ENCODE peak calls at places on chromosomes 11 and 22, in seven cellular contexts. One of them, this sample, is unnamed.
A peak's percentile ranks its signal among the peaks of the same experiment; 100 is the strongest.

GRCh38 chr11:105000167-105000566 is 22.8 kb downstream of the CASP5 start:
- DNase-seq in bronchial epithelial cell: no peak
- DNase-seq in activated CD4-positive, alpha-beta T cell treated with anti-CD3 and anti-CD28 coated beads, Interleukin-2, amount 10 ng/mL, durations not matched to agents 7 days and 5 days: no peak
- DNase-seq in psoas muscle: no peak
- DNase-seq in stimulated activated naive B cell treated with anti-CD40 and anti-IgM and Interleukin-4, amounts not matched to agents 10 μg/mL and 1 μg/mL and 100 μg/mL, for 72 hours: no peak
- DNase-seq in WTC11: peak; percentile 20
- DNase-seq in dermis blood vessel endothelial cell: peak; percentile 1
- DNase-seq in this sample: no peak

GRCh38 chr22:22071455-22071854 is 88.9 kb upstream of the TOP3B start:
- DNase-seq in WTC11: no peak
- DNase-seq in dermis blood vessel endothelial cell: no peak
- DNase-seq in bronchial epithelial cell: no peak
- DNase-seq in stimulated activated naive B cell treated with anti-CD40 and anti-IgM and Interleukin-4, amounts not matched to agents 10 μg/mL and 1 μg/mL and 100 μg/mL, for 72 hours: no peak
- DNase-seq in activated CD4-positive, alpha-beta T cell treated with anti-CD3 and anti-CD28 coated beads, Interleukin-2, amount 10 ng/mL, durations not matched to agents 7 days and 5 days: no peak
- DNase-seq in psoas muscle: no peak
- DNase-seq in this sample: no peak

GRCh38 chr11:119152604-119153003 is 3.8 kb downstream of the ABCG4 start:
- DNase-seq in WTC11: no peak
- DNase-seq in activated CD4-positive, alpha-beta T cell treated with anti-CD3 and anti-CD28 coated beads, Interleukin-2, amount 10 ng/mL, durations not matched to agents 7 days and 5 days: no peak
- DNase-seq in dermis blood vessel endothelial cell: no peak
- DNase-seq in psoas muscle: no peak
- DNase-seq in bronchial epithelial cell: no peak
- DNase-seq in stimulated activated naive B cell treated with anti-CD40 and anti-IgM and Interleukin-4, amounts not matched to agents 10 μg/mL and 1 μg/mL and 100 μg/mL, for 72 hours: no peak
- DNase-seq in this sample: no peak

GRCh38 chr22:46432164-46433068 is 96.9 kb downstream of the TRMU start:
- DNase-seq in stimulated activated naive B cell treated with anti-CD40 and anti-IgM and Interleukin-4, amounts not matched to agents 10 μg/mL and 1 μg/mL and 100 μg/mL, for 72 hours: peak; percentile 28
- DNase-seq in psoas muscle: no peak
- DNase-seq in activated CD4-positive, alpha-beta T cell treated with anti-CD3 and anti-CD28 coated beads, Interleukin-2, amount 10 ng/mL, durations not matched to agents 7 days and 5 days: peak; percentile 74
- DNase-seq in dermis blood vessel endothelial cell: peak; percentile 5
- DNase-seq in bronchial epithelial cell: no peak
- DNase-seq in WTC11: no peak
- DNase-seq in this sample: no peak

GRCh38 chr11:47512701-47513100 is 40.2 kb downstream of the CELF1 start:
- DNase-seq in dermis blood vessel endothelial cell: no peak
- DNase-seq in bronchial epithelial cell: no peak
- DNase-seq in WTC11: no peak
- DNase-seq in stimulated activated naive B cell treated with anti-CD40 and anti-IgM and Interleukin-4, amounts not matched to agents 10 μg/mL and 1 μg/mL and 100 μg/mL, for 72 hours: no peak
- DNase-seq in activated CD4-positive, alpha-beta T cell treated with anti-CD3 and anti-CD28 coated beads, Interleukin-2, amount 10 ng/mL, durations not matched to agents 7 days and 5 days: no peak
- DNase-seq in psoas muscle: no peak
- DNase-seq in this sample: no peak

GRCh38 chr11:73869234-73869949 is 7.3 kb downstream of the COA4 start:
- DNase-seq in psoas muscle: no peak
- DNase-seq in WTC11: no peak
- DNase-seq in dermis blood vessel endothelial cell: no peak
- DNase-seq in bronchial epithelial cell: no peak
- DNase-seq in stimulated activated naive B cell treated with anti-CD40 and anti-IgM and Interleukin-4, amounts not matched to agents 10 μg/mL and 1 μg/mL and 100 μg/mL, for 72 hours: no peak
- DNase-seq in activated CD4-positive, alpha-beta T cell treated with anti-CD3 and anti-CD28 coated beads, Interleukin-2, amount 10 ng/mL, durations not matched to agents 7 days and 5 days: no peak
- DNase-seq in this sample: peak; percentile 18

GRCh38 chr11:90747057-90747456 is 524.2 kb upstream of the CHORDC1 start:
- DNase-seq in stimulated activated naive B cell treated with anti-CD40 and anti-IgM and Interleukin-4, amounts not matched to agents 10 μg/mL and 1 μg/mL and 100 μg/mL, for 72 hours: no peak
- DNase-seq in bronchial epithelial cell: peak; percentile 99
- DNase-seq in psoas muscle: no peak
- DNase-seq in activated CD4-positive, alpha-beta T cell treated with anti-CD3 and anti-CD28 coated beads, Interleukin-2, amount 10 ng/mL, durations not matched to agents 7 days and 5 days: no peak
- DNase-seq in WTC11: no peak
- DNase-seq in dermis blood vessel endothelial cell: peak; percentile 3
- DNase-seq in this sample: peak; percentile 69

GRCh38 chr11:9138612-9139579 is 47.5 kb upstream of the SCUBE2 start:
- DNase-seq in activated CD4-positive, alpha-beta T cell treated with anti-CD3 and anti-CD28 coated beads, Interleukin-2, amount 10 ng/mL, durations not matched to agents 7 days and 5 days: no peak
- DNase-seq in stimulated activated naive B cell treated with anti-CD40 and anti-IgM and Interleukin-4, amounts not matched to agents 10 μg/mL and 1 μg/mL and 100 μg/mL, for 72 hours: no peak
- DNase-seq in dermis blood vessel endothelial cell: peak; percentile 95
- DNase-seq in WTC11: no peak
- DNase-seq in bronchial epithelial cell: peak; percentile 97
- DNase-seq in psoas muscle: no peak
- DNase-seq in this sample: peak; percentile 78

GRCh38 chr22:35191412-35191811 is 65.9 kb upstream of the HMGXB4 start:
- DNase-seq in activated CD4-positive, alpha-beta T cell treated with anti-CD3 and anti-CD28 coated beads, Interleukin-2, amount 10 ng/mL, durations not matched to agents 7 days and 5 days: no peak
- DNase-seq in stimulated activated naive B cell treated with anti-CD40 and anti-IgM and Interleukin-4, amounts not matched to agents 10 μg/mL and 1 μg/mL and 100 μg/mL, for 72 hours: no peak
- DNase-seq in bronchial epithelial cell: peak; percentile 38
- DNase-seq in WTC11: no peak
- DNase-seq in psoas muscle: no peak
- DNase-seq in dermis blood vessel endothelial cell: peak; percentile 67
- DNase-seq in this sample: peak; percentile 51

GRCh38 chr11:109033627-109034340 is 368.9 kb downstream of the DDX10 start:
- DNase-seq in dermis blood vessel endothelial cell: peak; percentile 97
- DNase-seq in stimulated activated naive B cell treated with anti-CD40 and anti-IgM and Interleukin-4, amounts not matched to agents 10 μg/mL and 1 μg/mL and 100 μg/mL, for 72 hours: no peak
- DNase-seq in bronchial epithelial cell: peak; percentile 84
- DNase-seq in psoas muscle: no peak
- DNase-seq in activated CD4-positive, alpha-beta T cell treated with anti-CD3 and anti-CD28 coated beads, Interleukin-2, amount 10 ng/mL, durations not matched to agents 7 days and 5 days: no peak
- DNase-seq in WTC11: no peak
- DNase-seq in this sample: peak; percentile 81

GRCh38 chr11:2750601-2751522 is 51.1 kb upstream of the KCNQ1OT1 start:
- DNase-seq in stimulated activated naive B cell treated with anti-CD40 and anti-IgM and Interleukin-4, amounts not matched to agents 10 μg/mL and 1 μg/mL and 100 μg/mL, for 72 hours: no peak
- DNase-seq in bronchial epithelial cell: no peak
- DNase-seq in dermis blood vessel endothelial cell: no peak
- DNase-seq in psoas muscle: peak; percentile 54
- DNase-seq in WTC11: no peak
- DNase-seq in activated CD4-positive, alpha-beta T cell treated with anti-CD3 and anti-CD28 coated beads, Interleukin-2, amount 10 ng/mL, durations not matched to agents 7 days and 5 days: no peak
- DNase-seq in this sample: no peak